ENCODE peak calls at places on chromosome 20, in seven cellular contexts. D, K, S, Y, U, O and E are unnamed samples.

GRCh38 chr20:8368680-8369079 is 236.6 kb downstream of the PLCB1 start:
- DNase-seq in D (no peak), K (no peak), U (no peak), O (no peak), Y (no peak), S (no peak), E (no peak)

GRCh38 chr20:46021361-46022359 is 7.4 kb upstream of the SLC12A5 start:
- DNase-seq in S (no peak), K (no peak), O (peak), Y (no peak), D (no peak), U (no peak), E (peak)

GRCh38 chr20:7806831-7807230 is 133.4 kb downstream of the HAO1 start:
- DNase-seq in D (no peak), K (no peak), Y (no peak), U (no peak), O (no peak), S (no peak), E (no peak)

GRCh38 chr20:5041433-5041832 is 40.1 kb upstream of the SLC23A2 start:
- DNase-seq in S (no peak), D (no peak), U (peak), K (no peak), O (no peak), Y (no peak), E (no peak)

GRCh38 chr20:5222919-5223634 is 93.7 kb downstream of the PROKR2 start:
- DNase-seq in S (peak), K (peak), U (peak), D (peak), O (peak), Y (no peak), E (peak)

GRCh38 chr20:39266989-39267388 is 304.8 kb downstream of the DHX35 start:
- DNase-seq in S (no peak), K (no peak), D (no peak), Y (no peak), O (no peak), U (no peak), E (no peak)

GRCh38 chr20:16441526-16442164 is 131.6 kb downstream of the KIF16B start:
- DNase-seq in D (no peak), O (no peak), U (no peak), K (no peak), Y (no peak), S (no peak), E (no peak)

GRCh38 chr20:38907918-38908677 is 18.1 kb upstream of the FAM83D start:
- DNase-seq in S (no peak), U (no peak), Y (no peak), O (no peak), D (no peak), K (no peak), E (no peak)

GRCh38 chr20:5844063-5844681 is 94.0 kb downstream of the SHLD1 start:
- DNase-seq in D (peak), Y (no peak), U (peak), S (no peak), K (no peak), O (no peak), E (no peak)

GRCh38 chr20:17747431-17747846 is 47.7 kb downstream of the BANF2 start:
- DNase-seq in U (peak), O (peak), Y (peak), K (no peak), S (no peak), D (peak), E (no peak)

GRCh38 chr20:18223399-18223798 is 64.9 kb upstream of the ZNF133 start:
- DNase-seq in K (no peak), O (no peak), U (no peak), Y (no peak), S (no peak), D (no peak), E (no peak)

GRCh38 chr20:43917380-43917779 is 2.7 kb downstream of the TOX2 start:
- DNase-seq in D (no peak), O (no peak), U (no peak), S (no peak), Y (no peak), K (no peak), E (no peak)

GRCh38 chr20:59284470-59284869 is 15.9 kb upstream of the EDN3 start:
- DNase-seq in U (no peak), D (no peak), O (no peak), K (no peak), Y (no peak), S (no peak), E (no peak)

GRCh38 chr20:51326241-51326819 is 216.2 kb downstream of the NFATC2 start:
- DNase-seq in O (peak), D (peak), K (peak), U (peak), S (no peak), Y (no peak), E (peak)

GRCh38 chr20:22652685-22653568 is 68.6 kb upstream of the FOXA2 start:
- DNase-seq in S (no peak), Y (no peak), D (no peak), U (no peak), O (no peak), K (no peak), E (peak)

GRCh38 chr20:40986774-40987173 is 41.8 kb upstream of the TOP1 start:
- DNase-seq in K (no peak), Y (no peak), O (no peak), D (no peak), S (no peak), U (no peak), E (no peak)

GRCh38 chr20:43723735-43724134 is 3.1 kb downstream of the GTSF1L start:
- DNase-seq in Y (no peak), D (no peak), O (no peak), U (no peak), S (no peak), K (no peak), E (no peak)

GRCh38 chr20:53622247-53623114 is 28.8 kb upstream of the ZNF217 start:
- DNase-seq in S (no peak), D (no peak), O (no peak), U (peak), Y (no peak), K (no peak), E (no peak)

GRCh38 chr20:18734525-18735189 is 78.9 kb upstream of the SCP2D1 start:
- DNase-seq in S (no peak), Y (no peak), D (no peak), U (no peak), O (no peak), K (no peak), E (no peak)

GRCh38 chr20:47137231-47137865 is 219.2 kb downstream of the ZMYND8 start:
- DNase-seq in S (no peak), U (peak), Y (no peak), K (no peak), D (peak), O (no peak), E (no peak)

GRCh38 chr20:63518351-63518861 is 2.2 kb upstream of the PPDPF start:
- DNase-seq in S (no peak), Y (no peak), O (no peak), K (no peak), U (no peak), D (no peak), E (peak)

GRCh38 chr20:51195990-51196389 is 173.1 kb upstream of the KCNG1 start:
- DNase-seq in O (no peak), Y (no peak), D (no peak), K (no peak), U (no peak), S (no peak), E (no peak)

GRCh38 chr20:11970243-11970836 is 52.6 kb downstream of the BTBD3 start:
- DNase-seq in S (no peak), U (no peak), D (no peak), Y (no peak), O (no peak), K (no peak), E (no peak)
- H3K27ac ChIP-seq in S (no peak), U (no peak), D (no peak), Y (no peak), O (no peak), K (no peak), E (no peak)

GRCh38 chr20:1321654-1321939 is 7.3 kb downstream of the SDCBP2 start:
- DNase-seq in Y (no peak), S (no peak), K (no peak), D (no peak), U (no peak), O (no peak), E (no peak)
- H3K27ac ChIP-seq in Y (no peak), S (no peak), K (no peak), D (no peak), U (no peak), O (no peak), E (no peak)

GRCh38 chr20:62356948-62357667 is 10.0 kb downstream of the LAMA5 start:
- DNase-seq in D (peak), S (no peak), U (peak), K (no peak), Y (no peak), O (peak), E (no peak)
- H3K27ac ChIP-seq in D (no peak), S (no peak), U (peak), K (no peak), Y (peak), O (peak), E (no peak)

GRCh38 chr20:57857118-57857517 is 147.3 kb upstream of the PMEPA1 start:
- DNase-seq in S (no peak), Y (no peak), O (no peak), K (no peak), U (no peak), D (no peak), E (no peak)
- H3K27ac ChIP-seq in S (no peak), Y (no peak), O (no peak), K (no peak), U (no peak), D (no peak), E (no peak)